ENCODE peak calls at places on chromosomes 16 and 17, in nine cellular contexts. N is NCI-H69; W is stimulated activated CD4-positive, alpha-beta T cell treated with anti-CD3 and anti-CD28 coated beads, Interleukin-15, amount 100 ng/mL, for 1 hour; B is CD4-positive, alpha-beta T cell; G is activated T-cell treated with anti-CD3 and anti-CD28 coated beads for 1 hour; S is neural progenitor cell; D is GM03348; C is cardiac muscle cell; M is ACHN. H is an unnamed sample.

GRCh38 chr17:81931189-81931556 is 3.6 kb upstream of the MAFG start:
- DNase-seq in N (no peak), M (no peak), G (no peak), D (no peak), B (no peak), W (no peak), C (no peak), S (no peak), H (no peak)

GRCh38 chr17:34764716-34765115 is 185.3 kb downstream of the TMEM132E start:
- DNase-seq in N (no peak), M (no peak), W (no peak), C (no peak), B (no peak), S (peak), G (no peak), D (no peak), H (no peak)

GRCh38 chr16:67438098-67438791 is 7.3 kb downstream of the HSD11B2 start:
- DNase-seq in B (no peak), W (no peak), D (no peak), M (no peak), G (no peak), S (no peak), C (no peak), N (no peak), H (no peak)

GRCh38 chr17:62627219-62627903 is at the start of gene MRC2:
- DNase-seq in D (peak), M (peak), W (peak), N (peak), C (peak), S (peak), B (no peak), G (no peak), H (peak)

GRCh38 chr16:3501783-3502400 is 1.1 kb downstream of the CLUAP1 start:
- DNase-seq in S (no peak), N (no peak), M (no peak), B (no peak), G (no peak), C (no peak), D (no peak), W (no peak), H (no peak)

GRCh38 chr16:87484487-87485331 is 8.1 kb downstream of the ZCCHC14 start:
- DNase-seq in C (no peak), M (peak), B (no peak), S (no peak), G (no peak), W (no peak), D (no peak), N (no peak), H (no peak)

GRCh38 chr16:20257234-20257633 is 70.1 kb downstream of the GP2 start:
- DNase-seq in S (no peak), N (no peak), W (no peak), D (no peak), M (no peak), B (no peak), C (no peak), G (no peak), H (no peak)

GRCh38 chr17:70006159-70006558 is 68.9 kb upstream of the KCNJ16 start:
- DNase-seq in M (no peak), C (no peak), S (no peak), G (no peak), D (peak), N (no peak), W (no peak), B (no peak), H (no peak)

GRCh38 chr17:27807567-27808470 is 7.5 kb upstream of the NOS2 start:
- DNase-seq in W (no peak), S (no peak), B (peak), M (peak), D (no peak), C (no peak), N (peak), G (peak), H (peak)

H was measured in hepatocyte.